ENCODE peak calls at places on chromosomes 4 and X, in nine cellular contexts. One of them, this sample, is unnamed.
A peak's percentile ranks its signal among the peaks of the same experiment; 100 is the strongest.

GRCh38 chr4:54152846-54153600 is 53.1 kb downstream of the GSX2 start:
- DNase-seq in kidney: no peak
- DNase-seq in H9: no peak
- DNase-seq in A549: no peak
- DNase-seq in stomach: no peak
- DNase-seq in breast epithelium: peak; percentile 41
- DNase-seq in CD8-positive, alpha-beta memory T cell: no peak
- DNase-seq in effector memory CD4-positive, alpha-beta T cell: no peak
- DNase-seq in colonic mucosa: no peak
- DNase-seq in this sample: no peak

GRCh38 chr4:128287159-128287870 is at the start of gene PGRMC2:
- DNase-seq in kidney: peak; percentile 81
- DNase-seq in H9: peak; percentile 56
- DNase-seq in A549: peak; percentile 48
- DNase-seq in stomach: no peak
- DNase-seq in breast epithelium: peak; percentile 26
- DNase-seq in CD8-positive, alpha-beta memory T cell: no peak
- DNase-seq in effector memory CD4-positive, alpha-beta T cell: no peak
- DNase-seq in colonic mucosa: peak; percentile 50
- DNase-seq in this sample: peak; percentile 19

GRCh38 chr4:147163311-147163710 is 217.6 kb upstream of the TTC29 start:
- DNase-seq in kidney: no peak
- DNase-seq in H9: no peak
- DNase-seq in A549: no peak
- DNase-seq in stomach: no peak
- DNase-seq in breast epithelium: no peak
- DNase-seq in CD8-positive, alpha-beta memory T cell: no peak
- DNase-seq in effector memory CD4-positive, alpha-beta T cell: no peak
- DNase-seq in colonic mucosa: no peak
- DNase-seq in this sample: no peak

GRCh38 chr4:60588556-60588955 is 611.6 kb upstream of the ADGRL3 start:
- DNase-seq in kidney: no peak
- DNase-seq in H9: no peak
- DNase-seq in A549: no peak
- DNase-seq in stomach: no peak
- DNase-seq in breast epithelium: no peak
- DNase-seq in CD8-positive, alpha-beta memory T cell: no peak
- DNase-seq in effector memory CD4-positive, alpha-beta T cell: no peak
- DNase-seq in colonic mucosa: no peak
- DNase-seq in this sample: no peak

GRCh38 chr4:126610933-126611332 is 1021.8 kb upstream of the INTU start:
- DNase-seq in kidney: no peak
- DNase-seq in H9: no peak
- DNase-seq in A549: no peak
- DNase-seq in stomach: no peak
- DNase-seq in breast epithelium: no peak
- DNase-seq in CD8-positive, alpha-beta memory T cell: no peak
- DNase-seq in effector memory CD4-positive, alpha-beta T cell: no peak
- DNase-seq in colonic mucosa: no peak
- DNase-seq in this sample: no peak

GRCh38 chr4:128558896-128559669 is 250.4 kb upstream of the JADE1 start:
- DNase-seq in kidney: no peak
- DNase-seq in H9: no peak
- DNase-seq in A549: no peak
- DNase-seq in stomach: no peak
- DNase-seq in breast epithelium: peak; percentile 26
- DNase-seq in CD8-positive, alpha-beta memory T cell: no peak
- DNase-seq in effector memory CD4-positive, alpha-beta T cell: no peak
- DNase-seq in colonic mucosa: no peak
- DNase-seq in this sample: no peak

GRCh38 chr4:113733685-113734084 is 27.9 kb downstream of the CAMK2D start:
- DNase-seq in kidney: no peak
- DNase-seq in H9: no peak
- DNase-seq in A549: no peak
- DNase-seq in stomach: no peak
- DNase-seq in breast epithelium: no peak
- DNase-seq in CD8-positive, alpha-beta memory T cell: no peak
- DNase-seq in effector memory CD4-positive, alpha-beta T cell: no peak
- DNase-seq in colonic mucosa: no peak
- DNase-seq in this sample: no peak

GRCh38 chrX:105533951-105534350 is 288.4 kb upstream of the NRK start:
- DNase-seq in kidney: no peak
- DNase-seq in H9: no peak
- DNase-seq in A549: no peak
- DNase-seq in stomach: no peak
- DNase-seq in breast epithelium: no peak
- DNase-seq in CD8-positive, alpha-beta memory T cell: no peak
- DNase-seq in effector memory CD4-positive, alpha-beta T cell: no peak
- DNase-seq in colonic mucosa: no peak
- DNase-seq in this sample: no peak

GRCh38 chr4:10571896-10572295 is 112.7 kb downstream of the CLNK start:
- DNase-seq in kidney: no peak
- DNase-seq in H9: no peak
- DNase-seq in A549: no peak
- DNase-seq in stomach: no peak
- DNase-seq in breast epithelium: no peak
- DNase-seq in CD8-positive, alpha-beta memory T cell: no peak
- DNase-seq in effector memory CD4-positive, alpha-beta T cell: no peak
- DNase-seq in colonic mucosa: no peak
- DNase-seq in this sample: no peak

GRCh38 chrX:108732630-108733321 is 3.6 kb downstream of the IRS4 start:
- DNase-seq in kidney: peak; percentile 41
- DNase-seq in H9: peak; percentile 70
- DNase-seq in A549: no peak
- DNase-seq in stomach: no peak
- DNase-seq in breast epithelium: no peak
- DNase-seq in CD8-positive, alpha-beta memory T cell: no peak
- DNase-seq in effector memory CD4-positive, alpha-beta T cell: no peak
- DNase-seq in colonic mucosa: no peak
- DNase-seq in this sample: no peak

GRCh38 chrX:16836371-16836770 is 33.8 kb downstream of the RBBP7 start:
- DNase-seq in kidney: no peak
- DNase-seq in H9: peak; percentile 77
- DNase-seq in A549: peak; percentile 62
- DNase-seq in stomach: peak; percentile 49
- DNase-seq in breast epithelium: no peak
- DNase-seq in CD8-positive, alpha-beta memory T cell: no peak
- DNase-seq in effector memory CD4-positive, alpha-beta T cell: no peak
- DNase-seq in colonic mucosa: peak; percentile 29
- DNase-seq in this sample: no peak

GRCh38 chr4:8346838-8347605 is 77.5 kb downstream of the HTRA3 start:
- DNase-seq in kidney: peak; percentile 46
- DNase-seq in H9: no peak
- DNase-seq in A549: no peak
- DNase-seq in stomach: peak; percentile 24
- DNase-seq in breast epithelium: no peak
- DNase-seq in CD8-positive, alpha-beta memory T cell: no peak
- DNase-seq in effector memory CD4-positive, alpha-beta T cell: no peak
- DNase-seq in colonic mucosa: no peak
- DNase-seq in this sample: no peak

GRCh38 chr4:47784222-47784621 is 53.6 kb downstream of the CORIN start:
- DNase-seq in kidney: no peak
- DNase-seq in H9: no peak
- DNase-seq in A549: no peak
- DNase-seq in stomach: no peak
- DNase-seq in breast epithelium: no peak
- DNase-seq in CD8-positive, alpha-beta memory T cell: no peak
- DNase-seq in effector memory CD4-positive, alpha-beta T cell: no peak
- DNase-seq in colonic mucosa: no peak
- DNase-seq in this sample: no peak

GRCh38 chr4:183332447-183332846 is 10.2 kb upstream of the CLDN24 start:
- DNase-seq in kidney: no peak
- DNase-seq in H9: no peak
- DNase-seq in A549: no peak
- DNase-seq in stomach: no peak
- DNase-seq in breast epithelium: no peak
- DNase-seq in CD8-positive, alpha-beta memory T cell: no peak
- DNase-seq in effector memory CD4-positive, alpha-beta T cell: no peak
- DNase-seq in colonic mucosa: no peak
- DNase-seq in this sample: no peak

GRCh38 chr4:8414377-8414776 is 26.1 kb downstream of the ACOX3 start:
- DNase-seq in kidney: no peak
- DNase-seq in H9: no peak
- DNase-seq in A549: no peak
- DNase-seq in stomach: no peak
- DNase-seq in breast epithelium: no peak
- DNase-seq in CD8-positive, alpha-beta memory T cell: no peak
- DNase-seq in effector memory CD4-positive, alpha-beta T cell: peak; percentile 51
- DNase-seq in colonic mucosa: no peak
- DNase-seq in this sample: no peak

GRCh38 chrX:143683486-143683885 is 37.1 kb downstream of the SPANXN2 start:
- DNase-seq in kidney: no peak
- DNase-seq in H9: no peak
- DNase-seq in A549: no peak
- DNase-seq in stomach: no peak
- DNase-seq in breast epithelium: no peak
- DNase-seq in CD8-positive, alpha-beta memory T cell: no peak
- DNase-seq in effector memory CD4-positive, alpha-beta T cell: no peak
- DNase-seq in colonic mucosa: no peak
- DNase-seq in this sample: no peak

GRCh38 chr4:15202481-15202880 is 200.2 kb downstream of the CPEB2 start:
- DNase-seq in kidney: no peak
- DNase-seq in H9: no peak
- DNase-seq in A549: no peak
- DNase-seq in stomach: no peak
- DNase-seq in breast epithelium: no peak
- DNase-seq in CD8-positive, alpha-beta memory T cell: no peak
- DNase-seq in effector memory CD4-positive, alpha-beta T cell: no peak
- DNase-seq in colonic mucosa: no peak
- DNase-seq in this sample: no peak

GRCh38 chr4:121072080-121072835 is at the start of gene NDNF:
- DNase-seq in kidney: peak; percentile 69
- DNase-seq in H9: peak; percentile 47
- DNase-seq in A549: no peak
- DNase-seq in stomach: no peak
- DNase-seq in breast epithelium: no peak
- DNase-seq in CD8-positive, alpha-beta memory T cell: peak; percentile 39
- DNase-seq in effector memory CD4-positive, alpha-beta T cell: peak; percentile 33
- DNase-seq in colonic mucosa: peak; percentile 85
- DNase-seq in this sample: peak; percentile 33

GRCh38 chr4:84952776-84953175 is 13.7 kb downstream of the WDFY3 start:
- DNase-seq in kidney: no peak
- DNase-seq in H9: no peak
- DNase-seq in A549: no peak
- DNase-seq in stomach: no peak
- DNase-seq in breast epithelium: no peak
- DNase-seq in CD8-positive, alpha-beta memory T cell: no peak
- DNase-seq in effector memory CD4-positive, alpha-beta T cell: no peak
- DNase-seq in colonic mucosa: no peak
- DNase-seq in this sample: no peak
- H3K4me1 ChIP-seq in kidney: peaks cover 18% of the 10 kb centered on the region
- H3K4me1 ChIP-seq in H9: no peaks in the 10 kb centered on the region
- H3K4me1 ChIP-seq in A549: peaks cover 52% of the 10 kb centered on the region
- H3K4me1 ChIP-seq in stomach: peaks cover 72% of the 10 kb centered on the region
- H3K4me1 ChIP-seq in breast epithelium: no peaks in the 10 kb centered on the region
- H3K4me1 ChIP-seq in CD8-positive, alpha-beta memory T cell: no peaks in the 10 kb centered on the region
- H3K4me1 ChIP-seq in effector memory CD4-positive, alpha-beta T cell: no peaks in the 10 kb centered on the region
- H3K4me1 ChIP-seq in colonic mucosa: no peaks in the 10 kb centered on the region
- H3K4me1 ChIP-seq in this sample: no peaks in the 10 kb centered on the region

DNA sequence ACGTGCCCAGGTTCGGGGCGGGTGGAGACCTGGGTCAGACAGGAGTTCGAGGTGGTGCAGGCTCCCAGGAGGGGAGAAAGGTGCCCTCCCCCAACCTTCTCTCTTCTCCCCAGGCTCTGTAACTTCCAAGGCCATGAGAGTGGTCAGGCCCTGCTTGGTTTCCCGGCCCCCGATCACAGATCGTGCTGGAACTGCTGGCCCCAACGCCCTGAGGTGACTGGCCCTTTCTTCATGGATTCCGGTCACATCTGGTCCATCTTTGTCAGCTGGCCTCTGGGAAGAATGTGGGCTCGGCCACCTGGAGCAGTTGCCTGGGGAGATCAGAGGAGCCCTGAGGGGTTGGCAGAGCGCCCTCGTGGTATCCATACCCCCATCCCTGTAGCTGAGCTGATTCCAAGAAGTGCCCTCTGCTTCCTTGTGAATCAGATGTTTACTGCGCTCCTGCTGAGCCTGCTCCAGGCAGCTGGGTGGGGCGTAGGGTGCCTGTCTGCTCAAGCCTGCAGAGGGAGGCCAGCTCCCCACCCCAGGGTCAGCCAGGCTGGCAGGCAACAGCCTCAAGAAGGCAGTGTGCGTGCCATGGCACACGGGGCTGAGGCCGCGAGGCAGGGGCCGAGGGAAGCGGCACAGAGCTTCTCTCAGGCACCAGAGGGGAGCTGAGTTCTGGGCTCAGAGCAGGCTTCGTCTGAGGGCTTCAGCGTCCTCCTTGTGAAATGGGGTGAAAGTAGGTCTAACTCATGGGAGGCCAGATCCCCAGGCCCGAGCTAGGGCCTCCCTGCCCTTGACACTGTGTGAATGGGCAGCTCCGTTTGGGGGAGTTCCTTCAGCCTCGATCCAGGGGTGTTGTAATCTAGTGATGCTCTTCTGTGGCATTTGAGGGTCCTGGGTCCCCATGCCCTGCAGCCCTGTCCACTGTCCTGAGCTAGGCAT is 3.6 kb downstream of the SH3BP2 start:
- DNase-seq in kidney: peak; percentile 97
- DNase-seq in H9: no peak
- DNase-seq in A549: peak; percentile 82
- DNase-seq in stomach: peak; percentile 85
- DNase-seq in breast epithelium: peak; percentile 67
- DNase-seq in CD8-positive, alpha-beta memory T cell: no peak
- DNase-seq in effector memory CD4-positive, alpha-beta T cell: no peak
- DNase-seq in colonic mucosa: peak; percentile 90
- DNase-seq in this sample: peak; percentile 5
- H3K4me1 ChIP-seq in kidney: peaks cover 82% of the 10 kb centered on the region
- H3K4me1 ChIP-seq in H9: no peaks in the 10 kb centered on the region
- H3K4me1 ChIP-seq in A549: peaks cover 72% of the 10 kb centered on the region
- H3K4me1 ChIP-seq in stomach: peaks cover 98% of the 10 kb centered on the region
- H3K4me1 ChIP-seq in breast epithelium: peaks cover 37% of the 10 kb centered on the region
- H3K4me1 ChIP-seq in CD8-positive, alpha-beta memory T cell: peaks cover 63% of the 10 kb centered on the region
- H3K4me1 ChIP-seq in effector memory CD4-positive, alpha-beta T cell: peaks cover 60% of the 10 kb centered on the region
- H3K4me1 ChIP-seq in colonic mucosa: peaks cover 57% of the 10 kb centered on the region
- H3K4me1 ChIP-seq in this sample: peaks cover 37% of the 10 kb centered on the region

DNA sequence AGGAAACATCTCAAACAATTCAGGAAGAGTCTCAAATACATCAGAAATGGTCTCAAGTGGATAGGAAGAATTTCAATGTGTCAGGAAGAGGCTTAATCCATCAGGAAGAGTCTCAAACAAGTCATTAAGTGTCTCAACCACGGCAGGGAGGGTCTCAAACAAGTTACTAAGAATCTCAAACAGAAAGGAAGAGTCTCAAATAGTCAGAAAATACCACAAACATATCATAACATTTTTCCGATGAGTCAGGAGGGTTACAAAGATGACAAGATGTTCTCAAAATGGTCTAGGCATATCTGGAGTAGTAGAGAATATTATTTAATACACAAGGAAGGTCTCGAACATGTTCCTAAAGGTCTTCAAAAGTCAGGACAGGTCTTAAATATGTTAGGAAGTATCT is 109.3 kb upstream of the USP9X start:
- DNase-seq in kidney: no peak
- DNase-seq in H9: no peak
- DNase-seq in A549: no peak
- DNase-seq in stomach: no peak
- DNase-seq in breast epithelium: no peak
- DNase-seq in CD8-positive, alpha-beta memory T cell: no peak
- DNase-seq in effector memory CD4-positive, alpha-beta T cell: no peak
- DNase-seq in colonic mucosa: no peak
- DNase-seq in this sample: no peak
- H3K4me1 ChIP-seq in kidney: no peaks in the 10 kb centered on the region
- H3K4me1 ChIP-seq in H9: no peaks in the 10 kb centered on the region
- H3K4me1 ChIP-seq in A549: peaks cover 8% of the 10 kb centered on the region
- H3K4me1 ChIP-seq in stomach: no peaks in the 10 kb centered on the region
- H3K4me1 ChIP-seq in breast epithelium: no peaks in the 10 kb centered on the region
- H3K4me1 ChIP-seq in CD8-positive, alpha-beta memory T cell: no peaks in the 10 kb centered on the region
- H3K4me1 ChIP-seq in effector memory CD4-positive, alpha-beta T cell: no peaks in the 10 kb centered on the region
- H3K4me1 ChIP-seq in colonic mucosa: no peaks in the 10 kb centered on the region
- H3K4me1 ChIP-seq in this sample: no peaks in the 10 kb centered on the region

GRCh38 chr4:42649870-42650269 is 7.0 kb downstream of the ATP8A1 start:
- DNase-seq in kidney: no peak
- DNase-seq in H9: no peak
- DNase-seq in A549: no peak
- DNase-seq in stomach: no peak
- DNase-seq in breast epithelium: no peak
- DNase-seq in CD8-positive, alpha-beta memory T cell: no peak
- DNase-seq in effector memory CD4-positive, alpha-beta T cell: no peak
- DNase-seq in colonic mucosa: no peak
- DNase-seq in this sample: no peak
- H3K4me1 ChIP-seq in kidney: peaks cover 7% of the 10 kb centered on the region
- H3K4me1 ChIP-seq in H9: no peaks in the 10 kb centered on the region
- H3K4me1 ChIP-seq in A549: no peaks in the 10 kb centered on the region
- H3K4me1 ChIP-seq in stomach: peaks cover 33% of the 10 kb centered on the region
- H3K4me1 ChIP-seq in breast epithelium: no peaks in the 10 kb centered on the region
- H3K4me1 ChIP-seq in CD8-positive, alpha-beta memory T cell: peaks cover 26% of the 10 kb centered on the region
- H3K4me1 ChIP-seq in effector memory CD4-positive, alpha-beta T cell: peaks cover 5% of the 10 kb centered on the region
- H3K4me1 ChIP-seq in colonic mucosa: peaks cover 2% of the 10 kb centered on the region
- H3K4me1 ChIP-seq in this sample: peaks cover 11% of the 10 kb centered on the region